ENCODE peak calls at places on chromosome 11, in five cellular contexts. Z is RKO; O is midbrain; M is stimulated activated naive CD4-positive, alpha-beta T cell; A is uterus. C is an unnamed sample.

GRCh38 chr11:131969261-131969660 is 598.8 kb downstream of the NTM start:
- DNase-seq in Z (no peak), O (no peak), M (no peak), A (no peak), C (no peak)

GRCh38 chr11:100726709-100727108 is 39.6 kb downstream of the ARHGAP42 start:
- DNase-seq in Z (no peak), O (no peak), M (no peak), A (no peak), C (no peak)

GRCh38 chr11:127620660-127621059 is 620.1 kb upstream of the KIRREL3 start:
- DNase-seq in Z (no peak), O (no peak), M (no peak), A (no peak), C (no peak)

GRCh38 chr11:78605296-78605695 is 30.6 kb upstream of the NARS2 start:
- DNase-seq in Z (no peak), O (no peak), M (no peak), A (no peak), C (no peak)

GRCh38 chr11:843818-844692 is 1.4 kb downstream of the TSPAN4 start:
- DNase-seq in Z (peak; percentile 87), O (no peak), M (no peak), A (peak; percentile 90), C (peak; percentile 95)

GRCh38 chr11:116413861-116414260 is 358.9 kb downstream of the BUD13 start:
- DNase-seq in Z (no peak), O (no peak), M (no peak), A (no peak), C (no peak)

GRCh38 chr11:59680287-59681154 is 11.7 kb upstream of the PATL1 start:
- DNase-seq in Z (peak; percentile 84), O (no peak), M (peak; percentile 60), A (peak; percentile 46), C (no peak)

GRCh38 chr11:62054484-62055121 is 69.2 kb upstream of the INCENP start:
- DNase-seq in Z (peak; percentile 48), O (no peak), M (no peak), A (no peak), C (no peak)

GRCh38 chr11:659532-660085 is 22.5 kb downstream of the DRD4 start:
- DNase-seq in Z (no peak), O (no peak), M (no peak), A (no peak), C (no peak)

GRCh38 chr11:68890490-68891231 is 13.0 kb downstream of the MRPL21 start:
- DNase-seq in Z (no peak), O (peak; percentile 43), M (no peak), A (peak; percentile 75), C (peak; percentile 91)

GRCh38 chr11:17803751-17804334 is 69.3 kb downstream of the KCNC1 start:
- DNase-seq in Z (no peak), O (no peak), M (no peak), A (no peak), C (no peak)

GRCh38 chr11:127651175-127651887 is 650.8 kb upstream of the KIRREL3 start:
- DNase-seq in Z (peak; percentile 19), O (no peak), M (no peak), A (no peak), C (no peak)